ENCODE peak calls at places on chromosomes 12 and 14, in nine cellular contexts. X is AG10803; Y is activated effector memory CD4-positive, alpha-beta T cell treated with anti-CD3 and anti-CD28 coated beads, Interleukin-2, amount 50 U/mL, for 16 hours; V is NCI-H1436; J is Right ventricle myocardium superior; B is fibroblast of lung; F is mesenchymal stem cell; R is NCI-H1105 treated with DMSO at 0.1 percent for 48 hours; T is B cell. G is an unnamed sample.

GRCh38 chr12:75446857-75447256 is 33.7 kb upstream of the GLIPR1 start:
- DNase-seq in X (peak), Y (no peak), V (no peak), J (no peak), B (peak), F (no peak), R (no peak), T (no peak), G (no peak)

GRCh38 chr14:67762051-67762450 is 54.3 kb downstream of the ZFYVE26 start:
- DNase-seq in X (no peak), Y (no peak), V (no peak), J (no peak), B (no peak), F (no peak), R (no peak), T (no peak), G (no peak)

GRCh38 chr12:47988073-47989022 is 15.9 kb downstream of the COL2A1 start:
- DNase-seq in X (peak), Y (peak), V (no peak), J (no peak), B (peak), F (no peak), R (peak), T (no peak), G (peak)

GRCh38 chr12:56103823-56104108 is 593 bp upstream of the PA2G4 start:
- DNase-seq in X (no peak), Y (no peak), V (no peak), J (no peak), B (no peak), F (no peak), R (no peak), T (no peak), G (no peak)

GRCh38 chr14:58701576-58701975 is 63.8 kb downstream of the DACT1 start:
- DNase-seq in X (no peak), Y (no peak), V (no peak), J (no peak), B (no peak), F (no peak), R (no peak), T (no peak), G (no peak)

GRCh38 chr14:22888662-22889061 is 5.6 kb downstream of the REM2 start:
- DNase-seq in X (no peak), Y (no peak), V (no peak), J (no peak), B (no peak), F (no peak), R (no peak), T (no peak), G (no peak)

GRCh38 chr14:73461478-73462077 is 3.2 kb upstream of the NUMB start:
- DNase-seq in X (no peak), Y (no peak), V (no peak), J (no peak), B (no peak), F (peak), R (no peak), T (no peak), G (no peak)

GRCh38 chr12:585062-586061 is 77.9 kb downstream of the NINJ2 start:
- DNase-seq in X (no peak), Y (no peak), V (no peak), J (peak), B (no peak), F (no peak), R (no peak), T (no peak), G (no peak)

GRCh38 chr12:58029260-58029659 is 87.9 kb downstream of the ATP23 start:
- DNase-seq in X (no peak), Y (no peak), V (no peak), J (no peak), B (no peak), F (no peak), R (no peak), T (no peak), G (no peak)

GRCh38 chr14:68686724-68687123 is 106.1 kb downstream of the ZFP36L1 start:
- DNase-seq in X (no peak), Y (peak), V (no peak), J (no peak), B (no peak), F (no peak), R (no peak), T (no peak), G (no peak)